ENCODE peak calls at places on chromosomes 7 and 10, in four cellular contexts. Z is fibroblast of mammary gland, S is BJ, Y is fibroblast of lung. I is an unnamed sample.

GRCh38 chr7:104980969-104981670 is 32.9 kb upstream of the KMT2E start:
- DNase-seq in Z (peak; percentile 73), S (no peak), Y (peak; percentile 71), I (no peak)

GRCh38 chr7:157785021-157785441 is 448.2 kb downstream of the DNAJB6 start:
- DNase-seq in Z (no peak), S (no peak), Y (no peak), I (no peak)

GRCh38 chr10:30527623-30528426 is 93.8 kb downstream of the MAP3K8 start:
- DNase-seq in Z (no peak), S (no peak), Y (no peak), I (no peak)

GRCh38 chr7:55265836-55266235 is 99.3 kb upstream of the LANCL2 start:
- DNase-seq in Z (no peak), S (no peak), Y (no peak), I (no peak)

GRCh38 chr10:29895436-29895835 is 163.9 kb downstream of the JCAD start:
- DNase-seq in Z (peak; percentile 93), S (peak; percentile 59), Y (peak; percentile 93), I (peak; percentile 86)

GRCh38 chr7:49778731-49779270 is 5.4 kb downstream of the VWC2 start:
- DNase-seq in Z (no peak), S (no peak), Y (no peak), I (no peak)

GRCh38 chr10:68562666-68563522 is 2.8 kb downstream of the TET1 start:
- DNase-seq in Z (peak; percentile 70), S (no peak), Y (peak; percentile 75), I (no peak)

GRCh38 chr10:123901621-123902020 is 10.0 kb upstream of the CPXM2 start:
- DNase-seq in Z (no peak), S (no peak), Y (no peak), I (no peak)

GRCh38 chr7:148242271-148242801 is 348.2 kb upstream of the C7orf33 start:
- DNase-seq in Z (peak; percentile 52), S (no peak), Y (peak; percentile 60), I (no peak)

GRCh38 chr10:83545901-83546391 is 593.4 kb upstream of the GHITM start:
- DNase-seq in Z (no peak), S (no peak), Y (no peak), I (no peak)

GRCh38 chr7:74063223-74063641 is 20.4 kb upstream of the LIMK1 start:
- DNase-seq in Z (no peak), S (no peak), Y (no peak), I (no peak)

GRCh38 chr7:13800694-13801448 is 188.6 kb downstream of the ETV1 start:
- DNase-seq in Z (peak; percentile 94), S (no peak), Y (peak; percentile 69), I (peak; percentile 26)

GRCh38 chr7:42726066-42726785 is 185.6 kb downstream of the C7orf25 start:
- DNase-seq in Z (peak; percentile 78), S (no peak), Y (no peak), I (no peak)

GRCh38 chr10:6195376-6195775 is 7.4 kb upstream of the PFKFB3 start:
- DNase-seq in Z (peak; percentile 81), S (no peak), Y (no peak), I (no peak)

GRCh38 chr7:5396999-5397656 is 26.5 kb downstream of the TNRC18 start:
- DNase-seq in Z (peak; percentile 92), S (peak; percentile 56), Y (peak; percentile 94), I (no peak)

GRCh38 chr7:151368136-151368571 is 26.5 kb downstream of the NUB1 start:
- DNase-seq in Z (peak; percentile 72), S (no peak), Y (peak; percentile 72), I (no peak)

GRCh38 chr10:28939352-28940157 is 262.2 kb downstream of the BAMBI start:
- DNase-seq in Z (peak; percentile 19), S (no peak), Y (peak; percentile 77), I (no peak)

GRCh38 chr7:47915066-47915976 is 32.9 kb downstream of the PKD1L1 start:
- DNase-seq in Z (peak; percentile 24), S (peak; percentile 69), Y (no peak), I (no peak)

GRCh38 chr10:102312683-102313082 is 67.4 kb downstream of the GBF1 start:
- DNase-seq in Z (peak; percentile 67), S (no peak), Y (no peak), I (no peak)

GRCh38 chr10:99758241-99758891 is 24.1 kb upstream of the ABCC2 start:
- DNase-seq in Z (peak; percentile 70), S (no peak), Y (peak; percentile 46), I (no peak)

GRCh38 chr7:104894998-104895850 is 118.8 kb upstream of the KMT2E start:
- DNase-seq in Z (no peak), S (no peak), Y (no peak), I (no peak)

GRCh38 chr10:89837173-89838001 is 136.0 kb downstream of the KIF20B start:
- DNase-seq in Z (peak; percentile 16), S (no peak), Y (peak; percentile 46), I (no peak)
- H3K4me3 ChIP-seq in Z (peak overlapping the region; percentile 51), S (peak overlapping the region; percentile 39), Y (peak overlapping the region; percentile 48), I (peak overlapping the region; percentile 54)

GRCh38 chr10:52316005-52316404 is 1.9 kb downstream of the DKK1 start:
- DNase-seq in Z (peak; percentile 35), S (no peak), Y (peak; percentile 20), I (no peak)
- H3K4me3 ChIP-seq in Z (peak overlapping the region; percentile 73), S (peak overlapping the region; percentile 97), Y (peak overlapping the region; percentile 95), I (peak overlapping the region; percentile 93)

GRCh38 chr10:25174461-25175230 is at the start of gene GPR158:
- DNase-seq in Z (peak; percentile 88), S (peak; percentile 41), Y (peak; percentile 92), I (peak; percentile 44)
- H3K4me3 ChIP-seq in Z (peak within 1 kb of the TSS; percentile 34), S (peak within 1 kb of the TSS; percentile 46), Y (peak within 1 kb of the TSS; percentile 53), I (peak within 1 kb of the TSS; percentile 54)

DNA sequence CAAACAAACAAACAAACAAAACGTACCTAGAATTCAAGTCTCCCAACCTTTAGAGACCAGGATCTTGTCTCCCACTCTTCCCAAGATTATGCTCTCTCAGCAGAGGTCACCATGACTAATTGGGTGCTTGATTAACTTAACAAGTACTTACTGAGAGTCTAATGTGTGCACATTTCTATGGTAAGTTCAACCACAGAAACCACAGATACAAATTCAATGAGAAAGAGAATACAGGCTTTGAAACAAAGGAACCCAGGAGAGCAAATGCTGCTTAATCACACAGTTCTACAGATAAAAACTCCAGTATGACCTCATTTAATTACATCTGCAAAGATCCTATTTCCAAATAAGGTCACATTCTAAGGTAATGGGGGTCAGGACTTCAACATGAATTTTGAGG is 142.8 kb downstream of the DNAJC1 start:
- DNase-seq in Z (peak; percentile 5), S (no peak), Y (no peak), I (no peak)
- H3K4me3 ChIP-seq in Z (no peak overlapping the region), S (no peak overlapping the region), Y (no peak overlapping the region), I (no peak overlapping the region)

I was measured in AG04449.